ENCODE peak calls at places on chromosomes 6 and 20, in seven cellular contexts. W is psoas muscle, E is choroid plexus epithelial cell, M is ovary, A is neural progenitor cell, P is fibroblast of the aortic adventitia, S is endothelial cell. V is an unnamed sample.

GRCh38 chr6:156949376-156949775 is 172.2 kb downstream of the ARID1B start:
- DNase-seq in W (no peak), E (peak), M (no peak), A (no peak), P (peak), S (no peak), V (no peak)

GRCh38 chr6:13453771-13454251 is 33.6 kb downstream of the GFOD1 start:
- DNase-seq in W (no peak), E (no peak), M (no peak), A (no peak), P (peak), S (no peak), V (no peak)

GRCh38 chr6:116371384-116372209 is 850 bp downstream of the DSE start:
- DNase-seq in W (peak), E (peak), M (peak), A (peak), P (peak), S (peak), V (peak)

GRCh38 chr6:66226099-66226498 is 519.1 kb upstream of the EYS start:
- DNase-seq in W (no peak), E (no peak), M (no peak), A (no peak), P (no peak), S (no peak), V (no peak)

GRCh38 chr6:150266963-150267685 is 101.7 kb upstream of the IYD start:
- DNase-seq in W (no peak), E (no peak), M (no peak), A (no peak), P (peak), S (no peak), V (no peak)

GRCh38 chr6:165774903-165775608 is 112.0 kb upstream of the PDE10A start:
- DNase-seq in W (no peak), E (peak), M (no peak), A (no peak), P (peak), S (peak), V (no peak)

GRCh38 chr6:34207695-34208443 is 28.8 kb upstream of the HMGA1 start:
- DNase-seq in W (peak), E (no peak), M (no peak), A (no peak), P (no peak), S (no peak), V (no peak)

GRCh38 chr20:3927486-3928291 is 38.5 kb downstream of the PANK2 start:
- DNase-seq in W (no peak), E (peak), M (no peak), A (peak), P (peak), S (no peak), V (no peak)

GRCh38 chr20:17869295-17869994 is 99.1 kb downstream of the SNX5 start:
- DNase-seq in W (no peak), E (no peak), M (no peak), A (no peak), P (no peak), S (no peak), V (no peak)

GRCh38 chr6:5214570-5215052 is 46.1 kb downstream of the LYRM4 start:
- DNase-seq in W (no peak), E (peak), M (peak), A (peak), P (peak), S (peak), V (no peak)

GRCh38 chr6:128400875-128401274 is 119.5 kb downstream of the PTPRK start:
- DNase-seq in W (no peak), E (no peak), M (no peak), A (no peak), P (no peak), S (no peak), V (no peak)

GRCh38 chr6:128655978-128656498 is 135.6 kb upstream of the PTPRK start:
- DNase-seq in W (no peak), E (peak), M (no peak), A (peak), P (peak), S (no peak), V (peak)

GRCh38 chr6:160735523-160735922 is 33.5 kb downstream of the PLG start:
- DNase-seq in W (no peak), E (no peak), M (no peak), A (no peak), P (no peak), S (no peak), V (no peak)

GRCh38 chr20:21586682-21587081 is 72.8 kb upstream of the NKX2-2 start:
- DNase-seq in W (no peak), E (no peak), M (no peak), A (no peak), P (no peak), S (no peak), V (no peak)

GRCh38 chr20:47099749-47100515 is 205.3 kb downstream of the EYA2 start:
- DNase-seq in W (peak), E (peak), M (no peak), A (no peak), P (peak), S (no peak), V (peak)

GRCh38 chr6:135182120-135182992 is 1.2 kb downstream of the MYB start:
- DNase-seq in W (peak), E (no peak), M (no peak), A (peak), P (peak), S (peak), V (no peak)

GRCh38 chr6:34459899-34460593 is 5.8 kb upstream of the PACSIN1 start:
- DNase-seq in W (no peak), E (peak), M (no peak), A (peak), P (peak), S (peak), V (no peak)

GRCh38 chr20:41358230-41358629 is 8.4 kb downstream of the EMILIN3 start:
- DNase-seq in W (peak), E (no peak), M (no peak), A (no peak), P (no peak), S (no peak), V (no peak)

GRCh38 chr20:63232235-63233060 is 3.3 kb upstream of the BIRC7 start:
- DNase-seq in W (no peak), E (peak), M (no peak), A (no peak), P (peak), S (no peak), V (peak)

GRCh38 chr20:2742934-2743559 is 50.5 kb downstream of the EBF4 start:
- DNase-seq in W (no peak), E (peak), M (peak), A (peak), P (peak), S (peak), V (no peak)

GRCh38 chr20:10586296-10586695 is 87.5 kb downstream of the JAG1 start:
- DNase-seq in W (no peak), E (no peak), M (no peak), A (no peak), P (no peak), S (no peak), V (no peak)

GRCh38 chr6:116409756-116410155 is 39.0 kb downstream of the DSE start:
- DNase-seq in W (no peak), E (no peak), M (no peak), A (no peak), P (no peak), S (no peak), V (no peak)

GRCh38 chr6:28866342-28867077 is 57.3 kb downstream of the TRIM27 start:
- DNase-seq in W (peak), E (peak), M (peak), A (peak), P (peak), S (peak), V (no peak)

GRCh38 chr6:18349350-18349749 is 37.8 kb upstream of the RNF144B start:
- DNase-seq in W (no peak), E (no peak), M (no peak), A (no peak), P (no peak), S (no peak), V (no peak)

GRCh38 chr6:53394704-53395103 is 46.0 kb upstream of the ELOVL5 start:
- DNase-seq in W (no peak), E (no peak), M (no peak), A (no peak), P (no peak), S (no peak), V (no peak)

GRCh38 chr6:53532061-53532797 is 12.7 kb downstream of the GCLC start:
- DNase-seq in W (no peak), E (no peak), M (no peak), A (no peak), P (no peak), S (no peak), V (no peak)

GRCh38 chr6:35148167-35148741 is 7.1 kb upstream of the TCP11 start:
- DNase-seq in W (no peak), E (no peak), M (no peak), A (peak), P (peak), S (peak), V (no peak)

GRCh38 chr6:27238010-27238983 is 9.2 kb upstream of the PRSS16 start:
- DNase-seq in W (no peak), E (no peak), M (no peak), A (peak), P (peak), S (peak), V (no peak)

GRCh38 chr6:34709386-34709785 is 12.8 kb upstream of the ILRUN start:
- DNase-seq in W (no peak), E (peak), M (peak), A (no peak), P (peak), S (no peak), V (peak)

GRCh38 chr6:154986787-154987235 is 8.3 kb upstream of the TIAM2 start:
- DNase-seq in W (no peak), E (peak), M (no peak), A (no peak), P (no peak), S (no peak), V (no peak)

GRCh38 chr6:133992992-133993682 is 40.1 kb downstream of the TBPL1 start:
- DNase-seq in W (no peak), E (peak), M (no peak), A (no peak), P (peak), S (no peak), V (no peak)

GRCh38 chr6:166862287-166862977 is 93.9 kb downstream of the RNASET2 start:
- DNase-seq in W (no peak), E (peak), M (no peak), A (peak), P (no peak), S (peak), V (no peak)

GRCh38 chr6:119077643-119078448 is 618 bp downstream of the FAM184A start:
- DNase-seq in W (peak), E (peak), M (peak), A (peak), P (peak), S (peak), V (no peak)

GRCh38 chr6:145508107-145508506 is 227.2 kb downstream of the EPM2A start:
- DNase-seq in W (no peak), E (peak), M (no peak), A (no peak), P (no peak), S (no peak), V (no peak)

GRCh38 chr6:38095054-38095453 is 275.5 kb downstream of the ZFAND3 start:
- DNase-seq in W (no peak), E (peak), M (no peak), A (no peak), P (peak), S (no peak), V (peak)

GRCh38 chr6:149236584-149236983 is 80.9 kb upstream of the TAB2 start:
- DNase-seq in W (no peak), E (peak), M (no peak), A (no peak), P (peak), S (no peak), V (no peak)

GRCh38 chr6:129672883-129673631 is 36.9 kb downstream of the ARHGAP18 start:
- DNase-seq in W (no peak), E (peak), M (no peak), A (no peak), P (peak), S (no peak), V (no peak)

GRCh38 chr6:41072836-41073202 is at the start of gene NFYA:
- DNase-seq in W (no peak), E (no peak), M (no peak), A (peak), P (no peak), S (peak), V (no peak)

GRCh38 chr6:14786008-14786407 is 459.9 kb upstream of the JARID2 start:
- DNase-seq in W (no peak), E (no peak), M (no peak), A (no peak), P (no peak), S (no peak), V (no peak)

GRCh38 chr6:14783594-14783993 is 462.3 kb upstream of the JARID2 start:
- DNase-seq in W (no peak), E (no peak), M (no peak), A (no peak), P (no peak), S (no peak), V (no peak)

GRCh38 chr6:14787274-14787673 is 458.6 kb upstream of the JARID2 start:
- DNase-seq in W (no peak), E (no peak), M (no peak), A (no peak), P (no peak), S (no peak), V (no peak)

GRCh38 chr6:14786455-14786854 is 459.4 kb upstream of the JARID2 start:
- DNase-seq in W (no peak), E (no peak), M (no peak), A (no peak), P (no peak), S (no peak), V (no peak)

DNA sequence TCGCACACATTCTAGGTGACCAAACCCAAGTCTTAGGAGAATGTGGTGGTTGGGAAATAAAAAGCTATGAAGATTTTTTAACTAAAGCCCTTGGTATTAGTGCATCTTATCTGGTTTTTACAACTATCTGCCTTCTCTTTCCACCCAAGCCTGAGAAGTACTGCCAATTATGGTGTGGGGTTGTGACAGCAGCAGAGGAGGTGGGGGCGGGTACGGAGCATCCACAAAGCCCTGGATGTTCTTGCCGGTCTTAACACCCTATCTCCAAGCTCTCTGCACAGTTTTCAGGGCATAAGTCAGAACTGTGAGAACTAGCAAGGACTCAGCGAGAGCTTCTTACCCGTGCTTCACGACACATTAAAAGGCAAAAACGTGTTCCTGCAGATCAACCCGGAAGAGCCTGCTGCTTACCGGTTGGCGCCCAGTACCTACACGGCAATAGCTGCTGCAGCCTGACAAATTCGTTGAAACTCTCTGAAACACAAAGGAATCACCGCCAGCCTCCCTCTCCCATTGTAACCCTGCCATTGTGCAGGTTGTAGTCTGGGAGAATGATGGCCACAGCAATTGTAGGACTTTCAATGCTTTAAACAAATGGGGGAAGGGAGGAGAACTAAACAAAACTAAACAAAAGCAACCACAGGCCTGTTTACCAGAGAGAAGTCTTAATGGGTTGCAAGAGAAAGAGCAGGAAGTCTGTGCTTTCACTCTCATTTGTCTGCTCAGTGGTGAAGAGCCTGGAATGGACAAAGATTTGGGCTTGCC is 461.1 kb upstream of the JARID2 start:
- DNase-seq in W (no peak), E (no peak), M (no peak), A (peak), P (no peak), S (no peak), V (no peak)
- TF ChIP-seq CTCF in W (no peak), E (no peak), M (no peak), A (no peak), P (no peak), S (no peak), V (no peak)

DNA sequence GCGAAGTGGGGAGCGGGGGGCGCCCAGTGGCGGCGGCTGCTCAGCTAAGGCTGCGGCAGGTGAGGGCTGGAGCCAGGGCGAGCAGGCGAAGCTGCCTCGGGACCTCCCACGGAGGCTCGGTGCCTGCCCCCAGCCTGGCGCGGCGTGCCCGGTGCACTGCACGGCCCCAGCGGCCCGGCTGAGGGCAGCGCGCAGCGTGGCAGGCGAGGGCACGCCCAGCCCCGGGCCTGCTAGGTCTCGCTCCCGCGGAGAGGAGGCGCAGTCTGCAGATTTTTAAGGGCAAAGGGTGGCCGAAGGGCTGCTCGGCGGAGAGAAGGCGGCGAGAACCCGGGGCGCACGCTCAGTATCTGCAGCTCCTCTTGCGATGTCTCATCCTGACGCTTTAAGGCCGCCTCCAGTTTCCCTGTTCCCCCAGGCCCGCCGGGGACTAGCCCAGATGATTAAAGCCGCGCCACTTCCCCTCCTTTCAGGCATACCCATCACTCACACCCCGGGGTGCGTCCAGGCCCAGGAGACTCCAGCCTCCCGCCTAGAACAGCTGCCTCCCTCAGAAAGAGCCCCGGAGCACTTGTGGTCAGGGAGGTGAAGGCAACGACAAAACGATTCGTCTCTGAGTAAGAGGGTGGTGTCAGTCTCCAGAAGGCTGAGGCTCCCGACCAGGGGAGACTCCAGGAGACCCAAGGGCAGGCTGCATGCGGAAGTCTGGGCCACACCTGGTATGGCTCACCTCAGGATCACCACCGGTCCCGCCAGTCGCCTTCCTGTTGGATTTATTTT is at the start of gene FERMT1:
- DNase-seq in W (peak), E (peak), M (peak), A (peak), P (peak), S (peak), V (peak)
- TF ChIP-seq CTCF in W (no peak), E (no peak), M (no peak), A (peak), P (peak), S (no peak), V (peak)

GRCh38 chr6:36428911-36429310 is 13.7 kb downstream of the PXT1 start:
- DNase-seq in W (no peak), E (no peak), M (no peak), A (no peak), P (no peak), S (no peak), V (no peak)
- TF ChIP-seq CTCF in W (no peak), E (no peak), M (no peak), A (no peak), P (peak), S (peak), V (no peak)

GRCh38 chr6:15504040-15504491 is 158.8 kb downstream of the DTNBP1 start:
- DNase-seq in W (peak), E (peak), M (peak), A (peak), P (peak), S (no peak), V (no peak)
- TF ChIP-seq CTCF in W (peak), E (peak), M (peak), A (peak), P (peak), S (no peak), V (no peak)

GRCh38 chr6:4135665-4136353 is 434 bp upstream of the ECI2 start:
- DNase-seq in W (peak), E (peak), M (peak), A (peak), P (peak), S (peak), V (peak)
- TF ChIP-seq CTCF in W (no peak), E (no peak), M (no peak), A (peak), P (no peak), S (no peak), V (no peak)